ENCODE peak calls at places on chromosomes 3 and 15, in nine cellular contexts. One of them, this sample, is unnamed.

GRCh38 chr3:61719278-61719977 is 158.1 kb downstream of the PTPRG start:
- DNase-seq in HCT116: no peak
- DNase-seq in neural progenitor cell: no peak
- DNase-seq in OCI-LY7: no peak
- DNase-seq in hepatocyte: no peak
- DNase-seq in SK-N-SH: no peak
- DNase-seq in GM23338: no peak
- DNase-seq in GM23248: no peak
- DNase-seq in MM.1S: no peak
- DNase-seq in this sample: no peak

GRCh38 chr3:46399557-46399956 is 7.3 kb downstream of the CCR5AS start:
- DNase-seq in HCT116: no peak
- DNase-seq in neural progenitor cell: no peak
- DNase-seq in OCI-LY7: no peak
- DNase-seq in hepatocyte: no peak
- DNase-seq in SK-N-SH: no peak
- DNase-seq in GM23338: no peak
- DNase-seq in GM23248: peak
- DNase-seq in MM.1S: no peak
- DNase-seq in this sample: no peak

GRCh38 chr3:188729422-188729821 is 442.3 kb upstream of the TPRG1 start:
- DNase-seq in HCT116: no peak
- DNase-seq in neural progenitor cell: no peak
- DNase-seq in OCI-LY7: peak
- DNase-seq in hepatocyte: no peak
- DNase-seq in SK-N-SH: no peak
- DNase-seq in GM23338: no peak
- DNase-seq in GM23248: no peak
- DNase-seq in MM.1S: peak
- DNase-seq in this sample: no peak

GRCh38 chr15:32774022-32774421 is 56.2 kb downstream of the GREM1 start:
- DNase-seq in HCT116: no peak
- DNase-seq in neural progenitor cell: no peak
- DNase-seq in OCI-LY7: no peak
- DNase-seq in hepatocyte: no peak
- DNase-seq in SK-N-SH: no peak
- DNase-seq in GM23338: no peak
- DNase-seq in GM23248: peak
- DNase-seq in MM.1S: no peak
- DNase-seq in this sample: peak

GRCh38 chr3:128489860-128490649 is 2.9 kb downstream of the GATA2 start:
- DNase-seq in HCT116: no peak
- DNase-seq in neural progenitor cell: peak
- DNase-seq in OCI-LY7: no peak
- DNase-seq in hepatocyte: peak
- DNase-seq in SK-N-SH: no peak
- DNase-seq in GM23338: peak
- DNase-seq in GM23248: peak
- DNase-seq in MM.1S: no peak
- DNase-seq in this sample: peak

GRCh38 chr3:194140520-194141414 is 4.8 kb downstream of the HES1 start:
- DNase-seq in HCT116: no peak
- DNase-seq in neural progenitor cell: peak
- DNase-seq in OCI-LY7: no peak
- DNase-seq in hepatocyte: peak
- DNase-seq in SK-N-SH: peak
- DNase-seq in GM23338: peak
- DNase-seq in GM23248: peak
- DNase-seq in MM.1S: no peak
- DNase-seq in this sample: peak

GRCh38 chr3:124935794-124936542 is 1.4 kb upstream of the MUC13 start:
- DNase-seq in HCT116: no peak
- DNase-seq in neural progenitor cell: no peak
- DNase-seq in OCI-LY7: no peak
- DNase-seq in hepatocyte: no peak
- DNase-seq in SK-N-SH: no peak
- DNase-seq in GM23338: no peak
- DNase-seq in GM23248: no peak
- DNase-seq in MM.1S: no peak
- DNase-seq in this sample: no peak

GRCh38 chr3:169203631-169204550 is 459.6 kb downstream of the MECOM start:
- DNase-seq in HCT116: no peak
- DNase-seq in neural progenitor cell: no peak
- DNase-seq in OCI-LY7: no peak
- DNase-seq in hepatocyte: no peak
- DNase-seq in SK-N-SH: no peak
- DNase-seq in GM23338: no peak
- DNase-seq in GM23248: no peak
- DNase-seq in MM.1S: no peak
- DNase-seq in this sample: no peak

GRCh38 chr15:69668963-69669362 is 216.3 kb downstream of the RPLP1 start:
- DNase-seq in HCT116: no peak
- DNase-seq in neural progenitor cell: no peak
- DNase-seq in OCI-LY7: no peak
- DNase-seq in hepatocyte: no peak
- DNase-seq in SK-N-SH: no peak
- DNase-seq in GM23338: no peak
- DNase-seq in GM23248: no peak
- DNase-seq in MM.1S: peak
- DNase-seq in this sample: no peak

GRCh38 chr15:97189152-97189551 is 771.4 kb upstream of the ARRDC4 start:
- DNase-seq in HCT116: no peak
- DNase-seq in neural progenitor cell: no peak
- DNase-seq in OCI-LY7: no peak
- DNase-seq in hepatocyte: no peak
- DNase-seq in SK-N-SH: no peak
- DNase-seq in GM23338: no peak
- DNase-seq in GM23248: no peak
- DNase-seq in MM.1S: no peak
- DNase-seq in this sample: no peak

GRCh38 chr3:9340450-9341009 is 22.3 kb upstream of the THUMPD3 start:
- DNase-seq in HCT116: peak
- DNase-seq in neural progenitor cell: no peak
- DNase-seq in OCI-LY7: no peak
- DNase-seq in hepatocyte: peak
- DNase-seq in SK-N-SH: no peak
- DNase-seq in GM23338: no peak
- DNase-seq in GM23248: peak
- DNase-seq in MM.1S: no peak
- DNase-seq in this sample: peak

GRCh38 chr3:155495387-155495786 is 201.9 kb upstream of the STRIT1 start:
- DNase-seq in HCT116: no peak
- DNase-seq in neural progenitor cell: no peak
- DNase-seq in OCI-LY7: peak
- DNase-seq in hepatocyte: no peak
- DNase-seq in SK-N-SH: no peak
- DNase-seq in GM23338: no peak
- DNase-seq in GM23248: no peak
- DNase-seq in MM.1S: no peak
- DNase-seq in this sample: no peak

GRCh38 chr15:68528891-68529290 is 49.9 kb upstream of the CORO2B start:
- DNase-seq in HCT116: no peak
- DNase-seq in neural progenitor cell: no peak
- DNase-seq in OCI-LY7: no peak
- DNase-seq in hepatocyte: no peak
- DNase-seq in SK-N-SH: no peak
- DNase-seq in GM23338: no peak
- DNase-seq in GM23248: no peak
- DNase-seq in MM.1S: no peak
- DNase-seq in this sample: peak

GRCh38 chr15:69819371-69819770 is 278.3 kb downstream of the TLE3 start:
- DNase-seq in HCT116: no peak
- DNase-seq in neural progenitor cell: no peak
- DNase-seq in OCI-LY7: no peak
- DNase-seq in hepatocyte: no peak
- DNase-seq in SK-N-SH: no peak
- DNase-seq in GM23338: no peak
- DNase-seq in GM23248: no peak
- DNase-seq in MM.1S: no peak
- DNase-seq in this sample: no peak

GRCh38 chr3:59482001-59482400 is 432.2 kb upstream of the CFAP20DC start:
- DNase-seq in HCT116: no peak
- DNase-seq in neural progenitor cell: no peak
- DNase-seq in OCI-LY7: no peak
- DNase-seq in hepatocyte: no peak
- DNase-seq in SK-N-SH: no peak
- DNase-seq in GM23338: no peak
- DNase-seq in GM23248: no peak
- DNase-seq in MM.1S: no peak
- DNase-seq in this sample: peak

GRCh38 chr3:66499881-66500574 is 794 bp downstream of the LRIG1 start:
- DNase-seq in HCT116: no peak
- DNase-seq in neural progenitor cell: peak
- DNase-seq in OCI-LY7: peak
- DNase-seq in hepatocyte: peak
- DNase-seq in SK-N-SH: peak
- DNase-seq in GM23338: no peak
- DNase-seq in GM23248: peak
- DNase-seq in MM.1S: no peak
- DNase-seq in this sample: no peak

GRCh38 chr3:66014056-66014455 is 24.7 kb downstream of the MAGI1 start:
- DNase-seq in HCT116: no peak
- DNase-seq in neural progenitor cell: no peak
- DNase-seq in OCI-LY7: no peak
- DNase-seq in hepatocyte: no peak
- DNase-seq in SK-N-SH: no peak
- DNase-seq in GM23338: no peak
- DNase-seq in GM23248: no peak
- DNase-seq in MM.1S: no peak
- DNase-seq in this sample: no peak

GRCh38 chr15:58724471-58724870 is 25.0 kb downstream of the ADAM10 start:
- DNase-seq in HCT116: no peak
- DNase-seq in neural progenitor cell: no peak
- DNase-seq in OCI-LY7: peak
- DNase-seq in hepatocyte: peak
- DNase-seq in SK-N-SH: no peak
- DNase-seq in GM23338: no peak
- DNase-seq in GM23248: peak
- DNase-seq in MM.1S: no peak
- DNase-seq in this sample: no peak

GRCh38 chr3:150545419-150546225 is 674 bp downstream of the SERP1 start:
- DNase-seq in HCT116: no peak
- DNase-seq in neural progenitor cell: peak
- DNase-seq in OCI-LY7: peak
- DNase-seq in hepatocyte: peak
- DNase-seq in SK-N-SH: no peak
- DNase-seq in GM23338: peak
- DNase-seq in GM23248: peak
- DNase-seq in MM.1S: peak
- DNase-seq in this sample: peak

GRCh38 chr15:98684441-98684840 is 36.1 kb downstream of the IGF1R start:
- DNase-seq in HCT116: no peak
- DNase-seq in neural progenitor cell: no peak
- DNase-seq in OCI-LY7: no peak
- DNase-seq in hepatocyte: peak
- DNase-seq in SK-N-SH: no peak
- DNase-seq in GM23338: no peak
- DNase-seq in GM23248: peak
- DNase-seq in MM.1S: no peak
- DNase-seq in this sample: peak
- H3K27ac ChIP-seq in HCT116: no peak
- H3K27ac ChIP-seq in neural progenitor cell: no peak
- H3K27ac ChIP-seq in OCI-LY7: no peak
- H3K27ac ChIP-seq in hepatocyte: peak
- H3K27ac ChIP-seq in SK-N-SH: no peak
- H3K27ac ChIP-seq in GM23338: no peak
- H3K27ac ChIP-seq in GM23248: peak
- H3K27ac ChIP-seq in MM.1S: no peak
- H3K27ac ChIP-seq in this sample: no peak

DNA sequence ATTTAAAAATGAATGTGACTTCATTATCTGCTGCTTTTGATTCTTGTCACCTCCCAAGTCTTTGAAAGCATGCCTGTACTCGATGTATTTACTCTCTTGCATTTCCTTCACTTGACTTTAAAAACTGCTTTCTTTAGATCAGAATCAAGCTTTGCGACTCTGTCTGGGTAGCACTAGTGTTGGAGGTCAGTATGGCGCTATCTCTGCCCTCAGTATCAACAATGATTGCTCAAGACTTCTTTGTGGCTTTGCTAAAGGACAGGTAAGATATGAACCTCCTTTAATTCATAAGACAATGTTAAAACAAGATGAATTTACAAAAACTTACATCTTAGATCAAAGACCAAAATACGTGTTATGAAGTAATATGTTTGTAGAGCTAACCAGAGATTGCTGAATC is 37.0 kb downstream of the VPS8 start:
- DNase-seq in HCT116: no peak
- DNase-seq in neural progenitor cell: no peak
- DNase-seq in OCI-LY7: no peak
- DNase-seq in hepatocyte: no peak
- DNase-seq in SK-N-SH: no peak
- DNase-seq in GM23338: no peak
- DNase-seq in GM23248: no peak
- DNase-seq in MM.1S: no peak
- DNase-seq in this sample: no peak
- H3K4me3 ChIP-seq in HCT116: no peak
- H3K4me3 ChIP-seq in neural progenitor cell: no peak
- H3K4me3 ChIP-seq in OCI-LY7: no peak
- H3K4me3 ChIP-seq in hepatocyte: no peak
- H3K4me3 ChIP-seq in SK-N-SH: no peak
- H3K4me3 ChIP-seq in GM23338: no peak
- H3K4me3 ChIP-seq in GM23248: no peak
- H3K4me3 ChIP-seq in MM.1S: no peak
- H3K4me3 ChIP-seq in this sample: no peak

DNA sequence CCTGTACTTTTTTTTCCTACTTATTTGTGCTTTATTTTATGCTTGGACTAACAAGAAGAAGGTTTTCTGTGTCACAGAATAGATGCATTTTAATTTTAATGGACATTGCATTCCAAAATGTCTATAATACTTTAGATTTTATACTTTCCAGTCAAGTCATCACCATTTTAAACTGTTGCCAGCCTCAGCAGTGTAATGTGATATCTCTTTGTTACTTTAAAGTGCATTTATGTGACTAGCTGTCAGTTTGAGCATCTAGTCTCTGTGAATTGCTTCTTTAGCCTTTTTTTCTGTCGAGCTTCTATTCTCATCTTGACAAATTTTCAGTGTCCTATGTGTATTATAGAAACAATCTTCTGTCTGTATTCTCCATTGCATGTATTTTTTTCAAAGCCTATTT is 511.4 kb upstream of the CBLB start:
- DNase-seq in HCT116: no peak
- DNase-seq in neural progenitor cell: no peak
- DNase-seq in OCI-LY7: no peak
- DNase-seq in hepatocyte: no peak
- DNase-seq in SK-N-SH: no peak
- DNase-seq in GM23338: no peak
- DNase-seq in GM23248: no peak
- DNase-seq in MM.1S: no peak
- DNase-seq in this sample: no peak
- TF ChIP-seq EZH2phosphoT487 in HCT116: no peak
- TF ChIP-seq EZH2phosphoT487 in neural progenitor cell: no peak
- TF ChIP-seq EZH2phosphoT487 in OCI-LY7: no peak
- TF ChIP-seq EZH2phosphoT487 in hepatocyte: no peak
- TF ChIP-seq EZH2phosphoT487 in SK-N-SH: no peak
- TF ChIP-seq EZH2phosphoT487 in GM23338: no peak
- TF ChIP-seq EZH2phosphoT487 in GM23248: no peak
- TF ChIP-seq EZH2phosphoT487 in MM.1S: no peak
- TF ChIP-seq EZH2phosphoT487 in this sample: no peak

DNA sequence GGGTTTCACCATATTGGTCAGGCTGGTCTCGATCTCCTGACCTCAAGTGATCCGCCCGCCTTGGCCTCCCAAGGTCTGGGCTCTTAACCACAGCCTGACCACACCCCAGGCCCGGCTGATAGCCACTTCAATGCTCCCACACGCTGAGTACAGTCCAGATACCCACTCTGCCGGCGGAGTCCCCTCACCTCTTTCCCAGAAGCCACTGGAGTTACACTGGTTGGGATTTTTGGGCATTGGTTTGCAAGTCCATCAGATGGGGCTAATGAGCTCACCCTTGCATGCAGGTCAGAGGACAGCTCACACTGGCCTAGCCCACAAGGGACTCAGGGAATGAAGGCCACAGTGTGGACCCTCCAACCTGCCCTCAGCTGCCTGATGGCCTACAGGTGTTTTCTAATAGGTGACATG is 60.1 kb downstream of the IQSEC1 start:
- DNase-seq in HCT116: no peak
- DNase-seq in neural progenitor cell: no peak
- DNase-seq in OCI-LY7: no peak
- DNase-seq in hepatocyte: no peak
- DNase-seq in SK-N-SH: no peak
- DNase-seq in GM23338: no peak
- DNase-seq in GM23248: no peak
- DNase-seq in MM.1S: peak
- DNase-seq in this sample: no peak
- H3K27ac ChIP-seq in HCT116: no peak
- H3K27ac ChIP-seq in neural progenitor cell: no peak
- H3K27ac ChIP-seq in OCI-LY7: peak
- H3K27ac ChIP-seq in hepatocyte: no peak
- H3K27ac ChIP-seq in SK-N-SH: no peak
- H3K27ac ChIP-seq in GM23338: no peak
- H3K27ac ChIP-seq in GM23248: no peak
- H3K27ac ChIP-seq in MM.1S: peak
- H3K27ac ChIP-seq in this sample: no peak